ENCODE peak calls at places on chromosomes 7 and 10, in four cellular contexts. S is K562, C is IMR-90, D is GM12878. J is an unnamed sample.

GRCh38 chr7:111292026-111292430 is 201.1 kb downstream of the LRRN3 start:
- DNase-seq in S (no peak), C (peak), D (no peak), J (no peak)

GRCh38 chr7:56537477-56537876 is 421.3 kb upstream of the NUPR2 start:
- DNase-seq in S (no peak), C (no peak), D (no peak), J (no peak)

GRCh38 chr7:771241-772004 is 44.3 kb upstream of the PRKAR1B start:
- DNase-seq in S (no peak), C (peak), D (no peak), J (peak)

GRCh38 chr7:24905996-24906770 is 73.8 kb downstream of the OSBPL3 start:
- DNase-seq in S (no peak), C (no peak), D (no peak), J (no peak)

GRCh38 chr10:119479048-119479394 is 63.5 kb downstream of the RGS10 start:
- DNase-seq in S (no peak), C (no peak), D (no peak), J (no peak)

GRCh38 chr7:26843696-26844095 is 20.7 kb downstream of the SKAP2 start:
- DNase-seq in S (peak), C (peak), D (no peak), J (no peak)

GRCh38 chr10:42754155-42755027 is 28.2 kb upstream of the BMS1 start:
- DNase-seq in S (peak), C (no peak), D (no peak), J (peak)

GRCh38 chr7:149285581-149285975 is 23.6 kb downstream of the ZNF783 start:
- DNase-seq in S (no peak), C (peak), D (no peak), J (peak)

GRCh38 chr7:135168001-135168400 is 2.5 kb downstream of the CYREN start:
- DNase-seq in S (peak), C (no peak), D (no peak), J (peak)

GRCh38 chr10:132974886-132975881 is 32.8 kb upstream of the CFAP46 start:
- DNase-seq in S (no peak), C (no peak), D (no peak), J (no peak)

GRCh38 chr7:129713544-129713943 is 102.0 kb downstream of the NRF1 start:
- DNase-seq in S (peak), C (no peak), D (no peak), J (peak)

GRCh38 chr10:18303851-18304800 is 163.9 kb downstream of the CACNB2 start:
- DNase-seq in S (no peak), C (no peak), D (no peak), J (no peak)

GRCh38 chr10:91541481-91541880 is 91.4 kb downstream of the PPP1R3C start:
- DNase-seq in S (no peak), C (no peak), D (no peak), J (no peak)

GRCh38 chr7:18927134-18927533 is 190.3 kb downstream of the TWIST1 start:
- DNase-seq in S (no peak), C (peak), D (no peak), J (no peak)

GRCh38 chr7:55244346-55244745 is 120.8 kb upstream of the LANCL2 start:
- DNase-seq in S (no peak), C (peak), D (no peak), J (no peak)

GRCh38 chr7:1142051-1142635 is 17.9 kb downstream of the ZFAND2A start:
- DNase-seq in S (no peak), C (no peak), D (no peak), J (no peak)

DNA sequence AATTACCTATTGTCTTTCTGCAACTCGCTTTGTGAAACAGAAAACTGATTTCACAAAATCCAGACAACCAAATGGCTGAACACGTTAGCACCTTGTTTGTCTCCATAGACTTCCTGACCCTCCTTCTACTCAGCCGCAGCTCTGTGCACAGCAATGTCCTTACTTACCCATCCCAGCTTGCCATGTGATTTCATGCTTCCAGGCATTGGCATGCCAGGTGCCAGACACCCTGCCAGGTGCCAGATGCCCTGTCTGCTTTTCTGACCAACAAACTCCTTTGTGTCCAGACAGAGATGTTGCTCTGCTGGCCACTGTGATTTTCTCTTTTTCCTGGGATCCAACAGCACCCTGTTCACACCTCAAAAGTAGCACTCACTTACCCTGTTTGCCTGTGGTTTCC is 16.1 kb upstream of the FAM170B start:
- DNase-seq in S (no peak), C (no peak), D (no peak), J (no peak)
- TF ChIP-seq FOS in S (no peak), C (no peak), D (no peak), J (no peak)

DNA sequence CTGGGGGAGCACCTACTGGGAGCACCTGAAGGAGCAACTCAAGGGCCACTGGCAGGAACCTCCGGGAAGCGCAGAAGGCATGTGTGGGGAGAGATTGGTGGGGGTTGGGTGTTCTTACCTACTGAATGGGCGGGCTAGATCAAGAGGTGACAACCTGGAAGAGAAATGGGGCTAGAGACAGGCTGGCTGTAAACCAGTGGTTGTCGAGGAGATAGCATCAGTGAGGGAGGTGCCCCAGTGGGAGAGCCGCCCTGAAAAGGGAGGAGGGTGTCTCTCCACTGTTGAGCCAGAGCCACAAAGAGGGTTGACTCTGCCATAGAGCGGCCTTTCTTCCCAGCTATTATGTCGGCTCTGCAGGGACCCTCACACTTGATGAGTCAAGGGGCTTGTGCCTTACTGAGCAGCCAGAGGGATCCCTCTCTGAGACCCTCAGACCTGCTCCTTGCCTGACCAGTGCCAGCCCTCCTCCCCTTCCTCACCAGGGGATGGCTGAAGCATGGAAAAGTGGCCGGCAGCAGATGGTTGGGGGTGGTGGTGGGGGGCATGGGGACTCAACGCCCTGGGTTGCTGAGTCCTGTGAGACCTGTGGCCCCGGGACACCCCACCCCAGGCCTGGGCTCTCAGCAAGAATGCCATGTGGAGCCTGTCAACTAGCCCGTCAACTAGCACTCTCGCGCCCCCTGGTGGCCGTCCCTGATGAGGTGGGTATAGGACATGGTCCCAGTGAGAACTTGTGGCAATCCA is 36.4 kb upstream of the PURB start:
- DNase-seq in S (peak), C (peak), D (peak), J (peak)
- H3K9ac ChIP-seq in S (peak), C (no peak), D (no peak), J (no peak)

DNA sequence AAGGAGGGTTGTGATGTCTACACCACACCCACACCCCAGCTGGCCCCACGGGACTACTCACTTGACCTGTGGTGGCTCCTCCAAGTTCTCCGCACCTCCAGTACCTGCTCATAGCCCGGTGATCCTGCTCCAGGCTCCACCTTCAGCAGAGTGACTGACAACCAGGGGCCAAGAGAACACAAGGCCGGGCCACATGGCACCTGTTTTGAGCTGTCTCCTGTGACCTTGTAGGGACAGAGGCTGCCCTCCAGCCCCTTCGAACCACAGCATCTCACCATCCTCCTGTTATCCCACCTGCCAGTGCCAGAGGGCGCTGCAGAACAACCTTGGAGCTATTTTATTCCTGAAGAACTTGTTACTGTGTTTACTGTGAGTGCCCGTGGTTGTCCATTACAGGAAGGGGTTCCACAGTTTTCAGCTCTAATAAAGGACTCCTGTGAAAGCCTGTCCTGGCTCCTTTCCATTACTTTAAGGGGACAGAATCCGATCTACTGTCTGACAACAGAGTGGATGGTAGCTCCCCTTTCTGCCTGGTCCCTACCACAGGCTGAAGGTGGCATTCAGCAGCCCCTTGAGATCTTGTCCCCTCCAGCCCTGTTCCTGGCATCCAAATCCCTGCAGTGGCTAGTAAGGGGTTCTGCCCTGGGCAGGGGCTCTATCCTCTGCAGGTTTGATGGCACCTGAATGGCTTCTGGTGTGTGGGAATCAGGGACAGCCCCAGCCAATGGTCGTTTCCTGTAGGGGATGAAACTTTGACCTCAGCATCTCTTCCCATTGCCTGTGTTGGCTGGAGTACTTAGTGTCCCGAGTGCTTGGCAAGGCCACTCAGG is 50.8 kb downstream of the C10orf120 start:
- DNase-seq in S (peak), C (peak), D (no peak), J (peak)
- TF ChIP-seq FOS in S (no peak), C (no peak), D (no peak), J (no peak)

DNA sequence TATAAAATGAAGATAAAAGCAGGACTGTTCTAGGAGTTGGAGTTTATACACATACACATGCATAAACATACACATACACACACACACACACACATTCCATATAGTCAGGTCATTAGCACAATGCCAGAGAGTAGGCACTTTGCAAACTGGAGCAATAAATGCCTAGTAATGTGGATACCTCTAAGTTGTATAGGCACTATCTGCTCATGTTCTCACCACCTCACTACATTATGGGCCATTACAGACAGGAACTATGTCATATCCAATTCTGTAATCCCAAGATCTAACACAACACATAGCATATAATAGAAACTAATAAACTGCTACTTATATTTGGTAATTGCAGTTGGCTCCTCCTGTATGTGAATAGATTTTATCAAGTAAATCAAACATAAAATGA is 115.6 kb downstream of the GRM8 start:
- DNase-seq in S (no peak), C (no peak), D (no peak), J (no peak)
- H3K9ac ChIP-seq in S (no peak), C (no peak), D (no peak), J (no peak)

GRCh38 chr7:108167460-108167859 is 37.3 kb upstream of the LAMB4 start:
- DNase-seq in S (no peak), C (peak), D (no peak), J (no peak)
- TF ChIP-seq FOS in S (no peak), C (no peak), D (no peak), J (no peak)

GRCh38 chr7:158959021-158959717 is 102.8 kb downstream of the DYNC2I1 start:
- DNase-seq in S (no peak), C (no peak), D (no peak), J (no peak)

GRCh38 chr7:158959954-158960353 is 103.6 kb downstream of the DYNC2I1 start:
- DNase-seq in S (no peak), C (no peak), D (no peak), J (no peak)

GRCh38 chr7:158957921-158958471 is 101.6 kb downstream of the DYNC2I1 start:
- DNase-seq in S (peak), C (no peak), D (no peak), J (no peak)

GRCh38 chr7:158957507-158957900 is 101.1 kb downstream of the DYNC2I1 start:
- DNase-seq in S (peak), C (no peak), D (no peak), J (no peak)

GRCh38 chr7:158958618-158959017 is 102.3 kb downstream of the DYNC2I1 start:
- DNase-seq in S (no peak), C (no peak), D (no peak), J (no peak)
- H3K9ac ChIP-seq in S (no peak), C (no peak), D (no peak), J (no peak)

DNA sequence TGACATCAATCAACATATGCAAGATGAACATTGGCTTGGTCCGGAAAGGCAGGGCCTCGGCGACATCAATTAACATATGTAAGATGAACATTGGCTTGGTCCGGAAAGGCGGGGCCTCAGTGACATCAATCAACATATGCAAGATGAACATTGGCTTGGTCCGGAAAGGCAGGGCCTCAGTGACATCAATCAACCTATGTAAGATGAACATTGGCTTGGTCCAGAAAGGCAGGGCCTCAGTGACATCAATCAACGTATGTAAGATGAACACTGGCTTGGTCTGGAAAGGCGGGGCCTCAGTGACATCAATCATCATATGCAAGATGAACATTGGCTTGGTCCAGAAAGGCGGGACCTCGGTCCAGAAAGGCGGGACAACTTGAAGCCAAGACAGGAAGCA is 43.4 kb upstream of the EN2 start:
- DNase-seq in S (no peak), C (no peak), D (no peak), J (no peak)
- TF ChIP-seq FOS in S (no peak), C (no peak), D (no peak), J (no peak)